ENCODE peak calls at places on chromosomes 2 and 18, in nine cellular contexts. B is PC-9, C is AG10803, V is A549, Y is HepG2, G is tibial artery, H is lower lobe of right lung, M is neural progenitor cell, Z is uterus. K is an unnamed sample.

GRCh38 chr2:75570948-75571729 is 10.4 kb upstream of the EVA1A start:
- DNase-seq in M (no peak), V (no peak), B (peak), H (no peak), Z (no peak), C (peak), G (no peak), Y (peak), K (peak)

GRCh38 chr2:106294182-106294581 is 100.1 kb upstream of the UXS1 start:
- DNase-seq in B (no peak), M (no peak), H (no peak), G (no peak), Y (no peak), V (no peak), Z (no peak), C (no peak), K (no peak)

GRCh38 chr2:26757873-26758789 is 6.0 kb upstream of the SLC35F6 start:
- DNase-seq in Y (peak), H (no peak), Z (peak), M (no peak), G (peak), V (peak), C (peak), B (peak), K (peak)

GRCh38 chr18:10230072-10230471 is 224.4 kb upstream of the APCDD1 start:
- DNase-seq in Z (no peak), B (peak), C (peak), Y (peak), M (no peak), H (no peak), V (no peak), G (no peak), K (no peak)

GRCh38 chr18:45837283-45838070 is 12.0 kb downstream of the SIGLEC15 start:
- DNase-seq in G (no peak), B (no peak), C (peak), M (peak), Z (no peak), Y (no peak), H (peak), V (no peak), K (no peak)

GRCh38 chr2:27194538-27195354 is 17.1 kb upstream of the ATRAID start:
- DNase-seq in M (no peak), Y (peak), Z (no peak), G (no peak), H (no peak), B (no peak), C (peak), V (no peak), K (peak)

GRCh38 chr2:166092889-166093288 is 34.9 kb downstream of the SCN1A start:
- DNase-seq in H (no peak), G (no peak), Z (no peak), Y (no peak), V (no peak), M (no peak), B (no peak), C (peak), K (no peak)

GRCh38 chr2:128901572-128902391 is 583.1 kb upstream of the HS6ST1 start:
- DNase-seq in C (no peak), H (no peak), Y (no peak), Z (no peak), G (no peak), M (no peak), V (no peak), B (no peak), K (no peak)

GRCh38 chr2:105734762-105735538 is 9.8 kb upstream of the NCK2 start:
- DNase-seq in M (no peak), C (peak), Z (no peak), Y (no peak), G (no peak), V (no peak), H (no peak), B (peak), K (no peak)

GRCh38 chr2:180630756-180631155 is 349.6 kb upstream of the UBE2E3 start:
- DNase-seq in H (no peak), V (no peak), B (no peak), G (no peak), M (no peak), Y (no peak), Z (no peak), C (no peak), K (no peak)

GRCh38 chr2:222903234-222904220 is 42.7 kb downstream of the ACSL3 start:
- DNase-seq in M (peak), Z (peak), H (no peak), B (peak), Y (peak), C (peak), G (peak), V (peak), K (no peak)

GRCh38 chr2:85133751-85134254 is 611 bp downstream of the TCF7L1 start:
- DNase-seq in M (no peak), Y (no peak), G (peak), B (no peak), Z (peak), H (peak), V (peak), C (peak), K (no peak)

GRCh38 chr2:240060977-240061591 is 7.8 kb upstream of the OR6B3 start:
- DNase-seq in G (no peak), M (peak), Y (peak), Z (no peak), V (peak), C (peak), B (peak), H (no peak), K (peak)

GRCh38 chr2:172065086-172065485 is 20.2 kb upstream of the DLX1 start:
- DNase-seq in Z (no peak), H (no peak), V (no peak), G (no peak), C (no peak), Y (no peak), M (no peak), B (no peak), K (no peak)

GRCh38 chr2:156199588-156199987 is 132.9 kb downstream of the NR4A2 start:
- DNase-seq in M (no peak), Y (no peak), Z (no peak), G (no peak), B (peak), V (no peak), H (no peak), C (no peak), K (no peak)

GRCh38 chr2:26347286-26347865 is 787 bp upstream of the ADGRF3 start:
- DNase-seq in M (no peak), G (no peak), Y (no peak), H (no peak), C (no peak), Z (no peak), B (no peak), V (no peak), K (no peak)

GRCh38 chr2:26550276-26551015 is 72.5 kb upstream of the OTOF start:
- DNase-seq in C (no peak), B (no peak), Z (no peak), V (no peak), M (no peak), Y (no peak), G (no peak), H (no peak), K (no peak)

GRCh38 chr2:136113767-136114070 is 4.2 kb downstream of the CXCR4 start:
- DNase-seq in C (no peak), Y (no peak), H (no peak), V (no peak), M (no peak), G (no peak), B (no peak), Z (no peak), K (no peak)

GRCh38 chr2:136116111-136116812 is 1.7 kb downstream of the CXCR4 start:
- DNase-seq in M (peak), V (no peak), G (peak), C (no peak), H (peak), B (no peak), Z (no peak), Y (no peak), K (no peak)

GRCh38 chr2:136116813-136117390 is 1.0 kb downstream of the CXCR4 start:
- DNase-seq in Z (no peak), V (no peak), C (no peak), G (no peak), B (no peak), H (peak), Y (no peak), M (peak), K (no peak)

GRCh38 chr2:136114392-136114791 is 3.6 kb downstream of the CXCR4 start:
- DNase-seq in H (no peak), Z (no peak), G (no peak), V (no peak), B (no peak), Y (no peak), C (no peak), M (no peak), K (no peak)

GRCh38 chr2:136115183-136115751 is 2.7 kb downstream of the CXCR4 start:
- DNase-seq in V (no peak), Z (no peak), G (no peak), Y (no peak), B (no peak), H (no peak), C (no peak), M (no peak), K (no peak)
- H3K4me3 ChIP-seq in V (no peak), Z (no peak), G (no peak), Y (no peak), B (no peak), H (peak), C (no peak), M (peak), K (no peak)

DNA sequence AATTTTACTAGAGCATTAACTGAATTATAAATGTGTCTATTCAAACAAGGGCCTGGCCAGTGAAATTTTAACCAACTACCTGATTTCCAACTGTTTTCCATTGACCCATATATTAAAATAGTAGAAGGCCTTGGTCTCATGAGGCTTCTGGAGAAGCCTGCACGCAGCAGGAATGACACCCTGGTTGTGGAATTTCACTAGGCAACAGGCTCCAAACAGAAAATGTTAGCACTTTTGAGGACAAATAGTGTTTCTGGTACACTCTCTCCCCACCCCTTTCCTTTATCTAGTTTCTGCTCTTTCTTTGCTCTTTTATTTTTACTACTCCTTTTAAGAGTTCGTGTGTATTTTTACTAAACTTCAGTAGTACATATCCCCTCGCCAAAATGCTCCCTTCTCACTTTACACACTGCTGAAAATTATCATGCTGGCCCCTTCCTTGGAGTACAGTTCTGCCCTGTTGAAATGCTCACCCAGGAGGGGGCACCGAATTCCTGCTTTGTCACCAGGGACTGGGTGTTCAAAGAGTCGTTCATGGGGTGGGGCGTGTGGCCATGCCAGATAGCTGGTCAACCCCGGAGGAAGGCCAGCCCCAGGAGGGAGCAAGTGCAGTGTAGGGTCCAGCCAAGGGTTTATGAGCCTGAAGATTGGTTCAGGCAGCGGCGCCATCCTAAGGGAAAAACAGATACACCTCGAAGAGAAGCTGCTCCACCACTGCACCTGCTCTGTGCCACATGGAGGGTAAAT is 22.1 kb upstream of the COL6A3 start:
- DNase-seq in H (no peak), V (no peak), M (no peak), Y (no peak), Z (peak), B (no peak), G (peak), C (peak), K (no peak)
- TF ChIP-seq CTCF in H (no peak), V (no peak), M (no peak), Y (no peak), Z (no peak), B (no peak), G (no peak), C (no peak), K (no peak)

DNA sequence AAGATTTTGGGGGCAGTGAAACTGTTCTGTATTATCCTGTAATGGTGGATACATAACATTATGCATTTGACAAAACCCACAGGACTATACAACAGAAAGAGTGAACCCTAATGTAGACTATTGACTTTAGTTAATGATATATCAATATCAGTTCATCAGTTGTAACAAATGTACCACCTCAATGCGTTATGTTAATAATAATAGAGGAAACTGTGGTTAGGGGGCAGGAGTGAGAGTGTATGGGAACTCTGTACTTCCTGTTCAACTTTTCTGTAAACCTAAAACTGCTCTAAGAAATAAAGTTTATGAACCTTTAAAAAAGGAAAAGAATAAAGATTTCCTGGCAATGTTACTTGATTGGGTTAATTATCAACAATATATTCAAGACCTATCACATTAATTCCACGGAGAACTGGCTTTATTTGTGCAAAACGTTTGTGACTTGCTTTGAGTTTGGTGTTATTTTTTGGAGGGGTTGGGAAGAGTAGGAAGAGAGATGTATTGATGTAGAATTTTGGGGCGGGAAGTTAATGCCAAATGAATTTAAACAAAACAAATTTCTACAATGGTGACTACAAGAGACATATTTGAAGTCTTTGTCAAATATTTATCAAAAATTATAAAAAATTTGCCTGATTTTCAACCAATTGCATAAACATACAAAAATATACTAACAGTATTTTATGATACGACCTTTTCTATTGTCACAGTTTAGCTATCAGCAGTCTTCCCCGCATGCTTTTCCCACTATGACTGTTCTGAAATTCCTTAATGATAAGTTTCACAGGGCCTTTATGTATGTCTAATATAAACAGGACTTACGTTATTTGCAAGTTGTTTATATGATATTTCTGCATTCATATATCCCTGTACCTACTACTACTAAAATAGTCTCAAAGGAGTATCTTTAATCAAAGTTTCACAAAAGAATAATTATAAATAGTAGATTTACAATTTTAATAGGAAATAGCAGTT is 2.1 kb upstream of the RTN4 start:
- DNase-seq in Y (no peak), C (no peak), B (no peak), G (no peak), V (no peak), H (no peak), M (no peak), Z (no peak), K (no peak)
- H3K4me3 ChIP-seq in Y (no peak), C (no peak), B (peak), G (no peak), V (peak), H (peak), M (peak), Z (no peak), K (peak)

GRCh38 chr2:45793564-45793963 is 142.1 kb downstream of the PRKCE start:
- DNase-seq in H (no peak), Z (no peak), B (no peak), V (no peak), G (no peak), Y (peak), M (no peak), C (no peak), K (no peak)

GRCh38 chr2:45793998-45794720 is 142.7 kb downstream of the PRKCE start:
- DNase-seq in M (no peak), V (no peak), Y (no peak), Z (no peak), B (no peak), G (no peak), H (no peak), C (peak), K (no peak)

GRCh38 chr2:45796500-45796899 is 145.0 kb downstream of the PRKCE start:
- DNase-seq in V (no peak), B (no peak), Z (no peak), H (no peak), Y (no peak), M (no peak), C (no peak), G (no peak), K (no peak)

GRCh38 chr2:45799679-45800381 is 148.4 kb downstream of the PRKCE start:
- DNase-seq in C (no peak), V (no peak), G (no peak), B (no peak), H (no peak), Y (no peak), M (peak), Z (no peak), K (no peak)

GRCh38 chr2:45797451-45798230 is 146.2 kb downstream of the PRKCE start:
- DNase-seq in H (no peak), C (peak), M (peak), B (no peak), Y (no peak), G (no peak), V (no peak), Z (no peak), K (no peak)
- TF ChIP-seq CTCF in H (no peak), C (no peak), M (peak), B (no peak), Y (no peak), G (no peak), V (no peak), Z (no peak), K (no peak)

K was measured in epithelial cell of proximal tubule.